ENCODE peak calls at places on chromosomes 6 and 20, in nine cellular contexts. J is mammary epithelial cell; V is NCI-H69; S is stimulated activated naive B cell treated with anti-CD40 and anti-IgM and Interleukin-4, amounts not matched to agents 10 μg/mL and 1 μg/mL and 100 μg/mL, for 72 hours; X is M059J; W is cardiac fibroblast; Q is smooth muscle cell of the brain vasculature; M is left lung; H is mesenchymal stem cell. K is an unnamed sample.
A peak's percentile ranks its signal among the peaks of the same experiment; 100 is the strongest.

GRCh38 chr6:117345292-117345610 is 79.9 kb downstream of the VGLL2 start:
- DNase-seq in W (no peak), S (no peak), J (no peak), H (no peak), M (no peak), V (no peak), Q (no peak), X (no peak), K (no peak)

GRCh38 chr20:47980336-47981177 is 195.3 kb upstream of the SULF2 start:
- DNase-seq in S (no peak), Q (no peak), M (no peak), H (no peak), W (no peak), V (no peak), J (no peak), X (no peak), K (no peak)

GRCh38 chr20:51533291-51534172 is 9.0 kb downstream of the NFATC2 start:
- DNase-seq in J (peak; percentile 56), W (peak; percentile 25), S (no peak), V (no peak), M (no peak), H (peak; percentile 66), X (peak; percentile 74), Q (no peak), K (no peak)

GRCh38 chr6:113645986-113646385 is 211.2 kb upstream of the MARCKS start:
- DNase-seq in M (no peak), J (no peak), X (no peak), S (no peak), W (no peak), H (no peak), Q (no peak), V (no peak), K (no peak)

GRCh38 chr6:42419490-42420280 is 32.0 kb downstream of the TRERF1 start:
- DNase-seq in Q (no peak), H (no peak), W (no peak), X (no peak), V (peak; percentile 68), M (no peak), J (no peak), S (no peak), K (no peak)

GRCh38 chr20:58246346-58246745 is 17.9 kb upstream of the ANKRD60 start:
- DNase-seq in V (peak; percentile 12), W (peak; percentile 61), J (no peak), S (no peak), Q (no peak), H (peak; percentile 34), M (no peak), X (peak; percentile 42), K (no peak)

GRCh38 chr6:15066433-15067337 is 179.2 kb upstream of the JARID2 start:
- DNase-seq in W (peak; percentile 78), M (peak; percentile 84), X (peak; percentile 87), J (peak; percentile 96), Q (no peak), H (peak; percentile 93), S (no peak), V (no peak), K (peak; percentile 93)

GRCh38 chr6:92587521-92587920 is 831.8 kb downstream of the EPHA7 start:
- DNase-seq in V (no peak), Q (no peak), H (no peak), W (no peak), X (no peak), J (no peak), M (no peak), S (no peak), K (no peak)

GRCh38 chr6:170572704-170573466 is 11.6 kb downstream of the PDCD2 start:
- DNase-seq in W (peak; percentile 28), Q (no peak), M (no peak), S (no peak), J (no peak), X (no peak), H (no peak), V (no peak), K (no peak)

GRCh38 chr6:121157913-121158312 is 176.4 kb downstream of the TBC1D32 start:
- DNase-seq in H (no peak), S (no peak), X (no peak), V (no peak), Q (no peak), J (no peak), W (peak; percentile 14), M (no peak), K (no peak)

GRCh38 chr6:133131621-133132020 is 109.5 kb upstream of the EYA4 start:
- DNase-seq in J (no peak), H (no peak), Q (no peak), M (no peak), S (no peak), V (no peak), X (peak; percentile 19), W (no peak), K (no peak)

GRCh38 chr6:29502597-29502996 is 14.8 kb upstream of the MAS1L start:
- DNase-seq in V (no peak), J (peak; percentile 89), S (no peak), M (no peak), X (peak; percentile 94), Q (no peak), H (no peak), W (peak; percentile 87), K (no peak)

GRCh38 chr6:81938014-81938761 is 185.7 kb upstream of the TENT5A start:
- DNase-seq in S (no peak), H (peak; percentile 81), V (peak; percentile 17), W (peak; percentile 96), Q (peak; percentile 13), X (peak; percentile 99), M (no peak), J (peak; percentile 97), K (no peak)